ENCODE peak calls at places on chromosomes 6 and 20, in four cellular contexts. V is GM12865, Q is HCT116, A is AG04450. D is an unnamed sample.

GRCh38 chr6:13328076-13328874 is at the start of gene TBC1D7:
- DNase-seq in V (peak), Q (peak), A (peak), D (peak)

GRCh38 chr6:123965894-123966293 is 162.2 kb downstream of the NKAIN2 start:
- DNase-seq in V (no peak), Q (no peak), A (no peak), D (no peak)

GRCh38 chr6:91606148-91606901 is 1019.5 kb upstream of the MAP3K7 start:
- DNase-seq in V (no peak), Q (no peak), A (no peak), D (no peak)

GRCh38 chr20:25195962-25196700 is 619 bp downstream of the ENTPD6 start:
- DNase-seq in V (peak), Q (peak), A (no peak), D (no peak)

GRCh38 chr6:25173951-25174474 is 105.2 kb upstream of the CARMIL1 start:
- DNase-seq in V (no peak), Q (peak), A (peak), D (no peak)

GRCh38 chr20:5535211-5535756 is 214.9 kb upstream of the SHLD1 start:
- DNase-seq in V (no peak), Q (no peak), A (peak), D (no peak)

GRCh38 chr6:89936177-89936576 is 41.9 kb downstream of the GJA10 start:
- DNase-seq in V (no peak), Q (no peak), A (no peak), D (no peak)

GRCh38 chr6:153208706-153209105 is 77.6 kb upstream of the RGS17 start:
- DNase-seq in V (no peak), Q (no peak), A (no peak), D (no peak)

GRCh38 chr6:51292659-51293058 is 474.0 kb downstream of the TFAP2B start:
- DNase-seq in V (no peak), Q (no peak), A (no peak), D (no peak)

GRCh38 chr6:154071236-154071635 is 32.2 kb downstream of the OPRM1 start:
- DNase-seq in V (no peak), Q (no peak), A (no peak), D (no peak)

GRCh38 chr6:6248651-6249050 is 71.8 kb downstream of the F13A1 start:
- DNase-seq in V (peak), Q (no peak), A (no peak), D (no peak)

GRCh38 chr6:6685249-6685667 is 96.7 kb downstream of the LY86 start:
- DNase-seq in V (peak), Q (no peak), A (no peak), D (no peak)

GRCh38 chr20:41655966-41656685 is 37.9 kb upstream of the CHD6 start:
- DNase-seq in V (no peak), Q (no peak), A (no peak), D (no peak)

GRCh38 chr20:17621229-17621968 is 51.5 kb downstream of the DSTN start:
- DNase-seq in V (no peak), Q (no peak), A (no peak), D (no peak)

GRCh38 chr6:68049562-68049961 is 585.5 kb upstream of the ADGRB3 start:
- DNase-seq in V (no peak), Q (no peak), A (no peak), D (no peak)

GRCh38 chr20:35013421-35014411 is 58.0 kb downstream of the MYH7B start:
- DNase-seq in V (no peak), Q (no peak), A (no peak), D (no peak)

GRCh38 chr20:56447227-56447626 is 21.2 kb upstream of the RTF2 start:
- DNase-seq in V (no peak), Q (no peak), A (no peak), D (no peak)

GRCh38 chr6:39196648-39197047 is 32.6 kb downstream of the KCNK5 start:
- DNase-seq in V (no peak), Q (no peak), A (no peak), D (no peak)

GRCh38 chr6:80742481-80742880 is 636.0 kb downstream of the BCKDHB start:
- DNase-seq in V (peak), Q (peak), A (no peak), D (peak)

GRCh38 chr20:17620371-17621228 is 50.7 kb downstream of the DSTN start:
- DNase-seq in V (no peak), Q (no peak), A (no peak), D (no peak)

GRCh38 chr20:37383229-37383989 is 37.5 kb downstream of the SRC start:
- DNase-seq in V (no peak), Q (peak), A (no peak), D (no peak)

GRCh38 chr20:62923669-62924566 is 2.4 kb downstream of the DIDO1 start:
- DNase-seq in V (no peak), Q (no peak), A (no peak), D (no peak)

GRCh38 chr6:12371641-12372146 is 81.5 kb downstream of the EDN1 start:
- DNase-seq in V (no peak), Q (no peak), A (no peak), D (no peak)

GRCh38 chr20:63701051-63701328 is 4.5 kb downstream of the TNFRSF6B start:
- DNase-seq in V (no peak), Q (no peak), A (no peak), D (no peak)

GRCh38 chr20:47146703-47147102 is 209.8 kb downstream of the ZMYND8 start:
- DNase-seq in V (no peak), Q (no peak), A (peak), D (no peak)

GRCh38 chr6:110491644-110492317 is 15.4 kb upstream of the SLC22A16 start:
- DNase-seq in V (no peak), Q (no peak), A (no peak), D (no peak)

GRCh38 chr6:151842816-151843215 is 35.3 kb downstream of the ESR1 start:
- DNase-seq in V (no peak), Q (no peak), A (no peak), D (no peak)

GRCh38 chr6:163579111-163579879 is 164.8 kb downstream of the QKI start:
- DNase-seq in V (no peak), Q (no peak), A (no peak), D (no peak)

GRCh38 chr20:44976698-44977097 is 10.4 kb downstream of the STK4 start:
- DNase-seq in V (no peak), Q (no peak), A (no peak), D (no peak)

GRCh38 chr6:160260283-160261119 is 1.9 kb upstream of the SLC22A2 start:
- DNase-seq in V (no peak), Q (no peak), A (no peak), D (no peak)

GRCh38 chr6:95593025-95593424 is 15.7 kb downstream of the MANEA start:
- DNase-seq in V (no peak), Q (no peak), A (no peak), D (no peak)

GRCh38 chr6:70391513-70391912 is 21.8 kb upstream of the FAM135A start:
- DNase-seq in V (no peak), Q (no peak), A (no peak), D (no peak)

GRCh38 chr20:15986690-15987089 is 586.6 kb downstream of the KIF16B start:
- DNase-seq in V (peak), Q (no peak), A (no peak), D (no peak)

GRCh38 chr6:3843379-3844096 is 5.6 kb upstream of the FAM50B start:
- DNase-seq in V (no peak), Q (no peak), A (no peak), D (no peak)

GRCh38 chr20:17648782-17649730 is 33.0 kb downstream of the RRBP1 start:
- DNase-seq in V (peak), Q (no peak), A (no peak), D (peak)

GRCh38 chr20:48156951-48157700 is 371.8 kb upstream of the SULF2 start:
- DNase-seq in V (no peak), Q (no peak), A (no peak), D (no peak)

GRCh38 chr20:48155231-48155630 is 369.9 kb upstream of the SULF2 start:
- DNase-seq in V (no peak), Q (no peak), A (no peak), D (no peak)

GRCh38 chr20:48154040-48154439 is 368.8 kb upstream of the SULF2 start:
- DNase-seq in V (no peak), Q (no peak), A (no peak), D (no peak)

GRCh38 chr20:48157970-48158369 is 372.7 kb upstream of the SULF2 start:
- DNase-seq in V (no peak), Q (no peak), A (no peak), D (no peak)

GRCh38 chr20:48156521-48156920 is 371.2 kb upstream of the SULF2 start:
- DNase-seq in V (no peak), Q (no peak), A (no peak), D (no peak)
- H3K4me3 ChIP-seq in V (no peak), Q (no peak), A (no peak), D (no peak)

DNA sequence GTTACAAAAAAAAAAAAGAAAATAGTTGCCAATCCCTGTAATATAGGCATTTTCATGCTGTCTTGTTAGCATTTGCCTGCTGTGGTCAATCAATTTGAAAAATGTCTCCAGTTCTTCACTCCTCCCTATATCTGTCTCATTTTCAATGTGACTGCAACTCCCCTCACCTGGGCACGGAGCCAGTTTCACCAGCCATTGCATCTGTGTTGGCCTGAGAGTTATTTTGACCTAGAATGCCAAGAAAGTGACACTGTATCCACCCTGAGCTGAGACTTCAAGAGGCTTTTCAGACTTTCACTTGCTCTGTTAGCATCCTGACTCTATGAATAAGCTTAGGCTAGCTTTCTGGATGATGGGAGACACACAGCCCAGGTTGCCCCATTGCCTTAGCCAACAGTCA is 544.3 kb upstream of the BTBD3 start:
- DNase-seq in V (peak), Q (no peak), A (no peak), D (no peak)
- H3K4me3 ChIP-seq in V (no peak), Q (no peak), A (no peak), D (no peak)

GRCh38 chr20:50848341-50848808 is 53.5 kb downstream of the BCAS4 start:
- DNase-seq in V (peak), Q (no peak), A (no peak), D (no peak)
- H3K4me3 ChIP-seq in V (no peak), Q (no peak), A (no peak), D (no peak)

GRCh38 chr20:58880994-58881752 is 28.7 kb downstream of the GNAS start:
- DNase-seq in V (no peak), Q (no peak), A (no peak), D (no peak)

GRCh38 chr20:58882704-58883089 is 30.2 kb downstream of the GNAS start:
- DNase-seq in V (no peak), Q (no peak), A (no peak), D (no peak)

GRCh38 chr20:58880441-58880840 is 27.9 kb downstream of the GNAS start:
- DNase-seq in V (no peak), Q (no peak), A (no peak), D (no peak)

GRCh38 chr20:58884966-58885365 is 32.5 kb downstream of the GNAS start:
- DNase-seq in V (no peak), Q (no peak), A (no peak), D (no peak)

GRCh38 chr20:58883243-58883691 is 30.8 kb downstream of the GNAS start:
- DNase-seq in V (no peak), Q (no peak), A (no peak), D (no peak)
- H3K4me3 ChIP-seq in V (no peak), Q (no peak), A (no peak), D (no peak)

DNA sequence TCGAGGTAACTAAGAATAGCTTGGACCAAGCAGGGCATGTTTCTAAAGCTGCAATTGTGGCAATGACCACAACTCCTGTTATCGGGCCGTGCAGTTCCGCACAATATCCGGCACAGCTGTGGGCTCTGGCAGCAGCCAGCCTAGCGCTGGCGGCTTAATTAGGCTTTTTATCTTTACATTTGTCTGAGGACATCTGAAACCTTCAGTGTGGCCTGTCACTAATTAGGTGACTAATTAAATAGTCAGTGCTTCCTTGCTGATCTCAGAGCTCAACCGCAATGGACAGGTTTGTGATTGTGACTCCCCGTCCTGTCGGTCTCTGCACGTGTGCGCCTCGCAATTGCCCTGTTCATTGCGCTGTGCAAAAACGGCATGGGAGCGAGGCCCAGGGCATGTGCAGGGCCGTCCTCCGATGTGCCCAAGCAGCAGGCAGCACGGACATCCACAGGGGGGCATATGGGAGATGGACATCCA is 134.8 kb upstream of the INSM1 start:
- DNase-seq in V (peak), Q (no peak), A (no peak), D (no peak)
- H3K4me3 ChIP-seq in V (no peak), Q (no peak), A (no peak), D (no peak)

GRCh38 chr6:166055801-166056200 is 111.8 kb downstream of the TBXT start:
- DNase-seq in V (no peak), Q (no peak), A (no peak), D (no peak)
- H3K4me3 ChIP-seq in V (no peak), Q (no peak), A (no peak), D (no peak)

GRCh38 chr20:61736001-61736635 is 329.6 kb downstream of the TAF4 start:
- DNase-seq in V (no peak), Q (no peak), A (no peak), D (no peak)

GRCh38 chr20:61733891-61734732 is 331.6 kb downstream of the TAF4 start:
- DNase-seq in V (no peak), Q (no peak), A (no peak), D (no peak)

GRCh38 chr20:61733216-61733615 is 332.5 kb downstream of the TAF4 start:
- DNase-seq in V (no peak), Q (no peak), A (no peak), D (no peak)

GRCh38 chr20:61735503-61735785 is 330.2 kb downstream of the TAF4 start:
- DNase-seq in V (no peak), Q (no peak), A (no peak), D (no peak)

GRCh38 chr20:61734733-61735502 is 330.8 kb downstream of the TAF4 start:
- DNase-seq in V (no peak), Q (no peak), A (no peak), D (no peak)
- H3K4me3 ChIP-seq in V (no peak), Q (no peak), A (no peak), D (no peak)

DNA sequence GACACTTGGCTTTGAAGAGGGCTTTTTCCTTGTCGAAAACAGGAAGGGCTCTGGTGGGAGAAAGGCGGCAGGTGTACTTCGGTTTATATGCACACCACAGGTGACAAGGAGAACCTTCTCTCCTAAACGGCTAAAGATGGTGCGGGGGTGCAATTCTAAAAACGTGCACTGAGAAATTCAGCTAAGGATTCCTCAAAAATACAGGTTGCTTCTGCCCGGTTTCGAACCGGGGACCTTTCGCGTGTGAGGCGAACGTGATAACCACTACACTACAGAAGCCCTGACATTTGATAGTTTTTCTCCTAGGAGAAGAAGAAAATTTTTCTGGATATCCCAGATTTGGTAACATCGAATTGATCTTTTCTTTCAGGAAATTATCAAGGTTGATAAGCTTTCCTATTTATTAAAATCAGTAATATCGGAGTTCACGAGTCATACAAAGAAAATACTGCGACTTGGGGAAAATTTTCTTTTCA is 32.0 kb downstream of the POM121L2 start:
- DNase-seq in V (peak), Q (peak), A (peak), D (peak)
- H3K4me3 ChIP-seq in V (peak), Q (peak), A (peak), D (no peak)

GRCh38 chr6:35218021-35218420 is 4.3 kb downstream of the SCUBE3 start:
- DNase-seq in V (no peak), Q (no peak), A (no peak), D (no peak)

GRCh38 chr6:35218456-35218855 is 4.7 kb downstream of the SCUBE3 start:
- DNase-seq in V (no peak), Q (no peak), A (no peak), D (no peak)

GRCh38 chr6:35216412-35216732 is 2.6 kb downstream of the SCUBE3 start:
- DNase-seq in V (no peak), Q (no peak), A (no peak), D (no peak)

GRCh38 chr6:35215665-35216411 is 2.1 kb downstream of the SCUBE3 start:
- DNase-seq in V (no peak), Q (no peak), A (no peak), D (no peak)

DNA sequence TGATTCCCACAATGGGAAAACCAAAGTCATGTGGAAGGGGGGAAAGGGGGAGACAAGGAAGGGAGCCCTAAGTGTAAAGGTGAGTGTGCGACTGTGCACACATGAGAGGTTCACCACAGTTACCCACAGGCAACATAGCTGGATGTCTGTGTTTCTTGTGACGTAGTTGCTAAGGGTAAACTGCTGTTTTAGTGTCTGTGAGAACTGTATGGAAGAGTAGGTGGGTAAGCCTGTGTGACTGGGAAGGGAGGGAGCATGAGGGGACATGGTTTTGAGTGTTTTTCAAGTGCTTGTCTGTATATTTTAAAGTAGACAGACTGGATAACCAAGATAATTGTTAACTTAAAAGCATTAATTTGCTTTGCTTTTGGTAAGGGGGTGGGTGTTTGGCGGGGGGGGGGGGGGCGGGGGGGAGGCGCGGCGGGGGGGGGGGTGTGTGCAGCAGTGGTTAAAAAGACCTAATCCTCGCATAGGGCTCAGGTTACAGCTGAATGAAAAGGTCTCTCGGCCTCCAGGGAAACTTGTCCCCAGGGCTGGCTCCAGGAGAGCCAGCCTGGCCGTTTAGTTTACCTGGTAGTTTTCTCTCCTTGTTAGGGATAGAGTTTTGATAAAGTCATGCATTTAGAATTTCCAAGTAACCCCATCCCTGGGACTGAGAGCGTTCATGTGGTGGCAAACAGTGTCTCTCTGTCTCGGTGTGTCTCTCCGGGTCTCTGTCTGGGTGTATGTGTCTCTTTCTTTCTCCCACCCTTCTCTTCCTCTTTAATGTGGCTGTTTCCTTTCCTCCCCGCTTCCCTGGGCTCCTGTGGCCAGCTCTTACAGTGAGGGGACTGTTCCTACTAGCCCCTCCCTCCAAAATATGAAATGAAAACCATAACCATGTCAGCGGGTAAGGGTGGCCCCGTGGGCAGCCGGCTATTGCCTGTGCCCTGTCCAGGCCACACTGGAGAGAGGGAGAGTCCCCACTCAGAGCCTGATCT is 3.4 kb downstream of the SCUBE3 start:
- DNase-seq in V (no peak), Q (no peak), A (no peak), D (no peak)
- H3K4me3 ChIP-seq in V (no peak), Q (no peak), A (no peak), D (no peak)